ENCODE peak calls at places on chromosomes 5 and 9, in ten cellular contexts. L is T-helper 22 cell; O is sciatic nerve; A is EH; Q is HEK293T; Y is activated CD4-positive, alpha-beta memory T cell treated with anti-CD3 and anti-CD28 coated beads for 36 hours; S is T follicular helper cell; P is NCI-H1436 treated with DMSO at 0.1 percent for 48 hours; I is brain microvascular endothelial cell; D is neural progenitor cell. E is an unnamed sample.

GRCh38 chr9:75866273-75866871 is 24.1 kb upstream of the PCSK5 start:
- DNase-seq in L (no peak), O (peak; percentile 70), A (peak; percentile 45), Q (peak; percentile 28), Y (peak; percentile 18), S (no peak), P (no peak), I (peak; percentile 60), D (peak; percentile 62), E (no peak)

GRCh38 chr9:79057576-79057975 is 514.2 kb upstream of the TLE4 start:
- DNase-seq in L (no peak), O (no peak), A (peak; percentile 69), Q (no peak), Y (no peak), S (no peak), P (no peak), I (no peak), D (no peak), E (no peak)

GRCh38 chr9:109779711-109780452 is at the start of gene PALM2AKAP2:
- DNase-seq in L (no peak), O (peak; percentile 65), A (peak; percentile 83), Q (peak; percentile 76), Y (no peak), S (no peak), P (no peak), I (peak; percentile 46), D (peak; percentile 93), E (no peak)

GRCh38 chr9:95044731-95045508 is 272.6 kb downstream of the FANCC start:
- DNase-seq in L (no peak), O (no peak), A (peak; percentile 66), Q (no peak), Y (no peak), S (no peak), P (no peak), I (no peak), D (peak; percentile 91), E (no peak)

GRCh38 chr5:109604758-109605157 is 85.0 kb upstream of the MAN2A1 start:
- DNase-seq in L (no peak), O (no peak), A (no peak), Q (no peak), Y (no peak), S (no peak), P (no peak), I (no peak), D (no peak), E (no peak)

GRCh38 chr9:7097785-7098420 is 340.1 kb downstream of the KDM4C start:
- DNase-seq in L (no peak), O (no peak), A (peak; percentile 37), Q (no peak), Y (no peak), S (no peak), P (no peak), I (peak; percentile 9), D (no peak), E (no peak)

GRCh38 chr9:134623408-134624066 is 18.1 kb upstream of the COL5A1 start:
- DNase-seq in L (no peak), O (peak; percentile 41), A (no peak), Q (no peak), Y (no peak), S (no peak), P (no peak), I (no peak), D (no peak), E (no peak)

GRCh38 chr5:207599-207998 is 10.4 kb downstream of the CCDC127 start:
- DNase-seq in L (no peak), O (no peak), A (peak; percentile 79), Q (no peak), Y (no peak), S (no peak), P (no peak), I (no peak), D (no peak), E (no peak)